ENCODE peak calls at places on chromosomes 4 and X, in five cellular contexts. G is IMR-90, Q is mesenchymal stem cell, R is neuronal stem cell, U is H9. F is an unnamed sample.
A peak's percentile ranks its signal among the peaks of the same experiment; 100 is the strongest.

GRCh38 chr4:26120098-26120795 is 200.6 kb upstream of the RBPJ start:
- DNase-seq in G (no peak), Q (no peak), R (no peak), U (no peak), F (no peak)

GRCh38 chr4:161642708-161643107 is 521.1 kb downstream of the FSTL5 start:
- DNase-seq in G (no peak), Q (no peak), R (no peak), U (no peak), F (no peak)

GRCh38 chr4:110484767-110485166 is 8.8 kb downstream of the ENPEP start:
- DNase-seq in G (peak; percentile 90), Q (peak; percentile 93), R (no peak), U (no peak), F (peak; percentile 45)

GRCh38 chr4:55768291-55768690 is 51.3 kb upstream of the EXOC1L start:
- DNase-seq in G (peak; percentile 70), Q (peak; percentile 77), R (peak; percentile 39), U (peak; percentile 45), F (peak; percentile 95)

GRCh38 chr4:70583952-70584834 is 7.9 kb upstream of the AMBN start:
- DNase-seq in G (no peak), Q (no peak), R (no peak), U (no peak), F (no peak)

GRCh38 chrX:12981880-12982279 is 7.0 kb downstream of the TMSB4X start:
- DNase-seq in G (no peak), Q (no peak), R (no peak), U (no peak), F (no peak)

GRCh38 chr4:6885953-6886557 is 23.6 kb upstream of the TBC1D14 start:
- DNase-seq in G (peak; percentile 66), Q (peak; percentile 85), R (no peak), U (no peak), F (peak; percentile 52)

GRCh38 chr4:118351851-118352827 is 664 bp downstream of the PRSS12 start:
- DNase-seq in G (peak; percentile 59), Q (peak; percentile 47), R (peak; percentile 35), U (peak; percentile 57), F (peak; percentile 72)

GRCh38 chrX:6890862-6891261 is 256.6 kb upstream of the STS start:
- DNase-seq in G (no peak), Q (no peak), R (no peak), U (no peak), F (no peak)
- H3K79me1 ChIP-seq in G (no peaks in the 10 kb centered on the region), Q (no peaks in the 10 kb centered on the region), R (no peaks in the 10 kb centered on the region), U (no peaks in the 10 kb centered on the region), F (no peaks in the 10 kb centered on the region)

GRCh38 chr4:140094701-140095420 is 59.1 kb downstream of the MAML3 start:
- DNase-seq in G (peak; percentile 73), Q (no peak), R (no peak), U (peak; percentile 78), F (peak; percentile 92)
- H3K79me1 ChIP-seq in G (peaks cover 78% of the 10 kb centered on the region), Q (peaks cover 11% of the 10 kb centered on the region), R (no peaks in the 10 kb centered on the region), U (no peaks in the 10 kb centered on the region), F (peaks cover 8% of the 10 kb centered on the region)

GRCh38 chr4:87056884-87057283 is 122.1 kb downstream of the AFF1 start:
- DNase-seq in G (no peak), Q (no peak), R (no peak), U (no peak), F (no peak)

GRCh38 chr4:87054900-87055299 is 120.1 kb downstream of the AFF1 start:
- DNase-seq in G (no peak), Q (no peak), R (no peak), U (no peak), F (no peak)

GRCh38 chr4:87055340-87055739 is 120.5 kb downstream of the AFF1 start:
- DNase-seq in G (no peak), Q (no peak), R (no peak), U (no peak), F (no peak)

GRCh38 chr4:87058272-87059073 is 123.7 kb downstream of the AFF1 start:
- DNase-seq in G (no peak), Q (peak; percentile 47), R (no peak), U (peak; percentile 53), F (peak; percentile 97)

GRCh38 chr4:87057835-87058234 is 123.0 kb downstream of the AFF1 start:
- DNase-seq in G (peak; percentile 65), Q (no peak), R (no peak), U (no peak), F (no peak)
- H3K79me1 ChIP-seq in G (peaks cover 57% of the 10 kb centered on the region), Q (peaks cover 30% of the 10 kb centered on the region), R (peaks cover 2% of the 10 kb centered on the region), U (no peaks in the 10 kb centered on the region), F (peaks cover 20% of the 10 kb centered on the region)

GRCh38 chr4:10164877-10165283 is 48.3 kb upstream of the WDR1 start:
- DNase-seq in G (peak; percentile 42), Q (peak; percentile 16), R (peak; percentile 36), U (peak; percentile 47), F (peak; percentile 54)
- H3K79me1 ChIP-seq in G (no peaks in the 10 kb centered on the region), Q (no peaks in the 10 kb centered on the region), R (no peaks in the 10 kb centered on the region), U (no peaks in the 10 kb centered on the region), F (no peaks in the 10 kb centered on the region)

GRCh38 chr4:10104211-10104990 is 12.2 kb downstream of the WDR1 start:
- DNase-seq in G (no peak), Q (peak; percentile 23), R (no peak), U (no peak), F (no peak)
- H3K79me1 ChIP-seq in G (peaks cover 66% of the 10 kb centered on the region), Q (no peaks in the 10 kb centered on the region), R (peaks cover 11% of the 10 kb centered on the region), U (peaks cover 9% of the 10 kb centered on the region), F (peaks cover 46% of the 10 kb centered on the region)

GRCh38 chr4:1316537-1317168 is 27.0 kb downstream of the MAEA start:
- DNase-seq in G (no peak), Q (no peak), R (no peak), U (no peak), F (no peak)
- H3K79me1 ChIP-seq in G (peaks cover 64% of the 10 kb centered on the region), Q (peaks cover 54% of the 10 kb centered on the region), R (peaks cover 19% of the 10 kb centered on the region), U (peaks cover 4% of the 10 kb centered on the region), F (peaks cover 10% of the 10 kb centered on the region)

DNA sequence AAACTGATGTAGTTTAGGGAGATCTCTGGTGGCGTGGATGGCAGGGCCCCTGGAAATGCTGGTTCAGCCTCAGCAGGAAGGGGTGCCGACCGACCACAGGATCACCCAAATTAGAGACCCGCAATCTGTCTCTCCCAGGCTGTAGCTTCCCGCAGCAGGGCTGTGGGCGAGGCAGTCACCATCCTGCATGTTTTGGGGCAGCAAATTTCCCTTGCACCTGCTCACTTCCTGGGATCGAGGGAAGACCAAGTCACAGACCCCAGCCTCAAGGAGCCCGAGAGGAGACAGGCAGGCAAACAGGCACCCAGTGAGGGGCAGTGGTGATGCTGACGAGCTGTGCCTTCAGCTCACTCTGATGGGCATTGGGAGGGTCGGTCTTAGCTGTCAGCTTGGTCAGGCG is 21.2 kb upstream of the GPR78 start:
- DNase-seq in G (no peak), Q (no peak), R (no peak), U (no peak), F (no peak)
- H3K79me1 ChIP-seq in G (no peaks in the 10 kb centered on the region), Q (no peaks in the 10 kb centered on the region), R (no peaks in the 10 kb centered on the region), U (no peaks in the 10 kb centered on the region), F (no peaks in the 10 kb centered on the region)

DNA sequence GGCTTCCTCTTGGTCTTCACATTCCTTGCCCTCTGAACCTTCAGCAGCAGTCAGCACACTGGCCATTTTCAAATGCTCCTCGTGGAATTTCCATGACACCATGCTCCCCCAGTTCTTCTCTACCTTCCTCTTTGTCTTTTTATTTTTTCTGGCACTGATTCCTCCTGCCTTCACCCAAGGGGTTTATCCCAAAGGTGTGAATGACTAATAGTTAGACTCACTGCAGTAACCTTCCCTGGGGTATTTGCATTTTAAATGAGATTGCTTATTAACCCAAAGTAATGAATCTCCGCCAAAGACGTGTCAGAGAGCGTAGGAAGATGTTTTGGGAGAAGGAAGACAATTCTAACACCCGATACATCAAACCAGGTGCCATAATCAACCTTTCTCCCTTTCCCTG is 36.2 kb downstream of the CD40LG start:
- DNase-seq in G (no peak), Q (no peak), R (no peak), U (no peak), F (no peak)
- H3K79me1 ChIP-seq in G (no peaks in the 10 kb centered on the region), Q (no peaks in the 10 kb centered on the region), R (no peaks in the 10 kb centered on the region), U (no peaks in the 10 kb centered on the region), F (no peaks in the 10 kb centered on the region)

GRCh38 chr4:173525118-173526033 is 4.7 kb downstream of the HAND2 start:
- DNase-seq in G (no peak), Q (peak; percentile 80), R (no peak), U (peak; percentile 50), F (peak; percentile 55)
- H3K79me1 ChIP-seq in G (no peaks in the 10 kb centered on the region), Q (no peaks in the 10 kb centered on the region), R (no peaks in the 10 kb centered on the region), U (no peaks in the 10 kb centered on the region), F (no peaks in the 10 kb centered on the region)

GRCh38 chr4:10163296-10163695 is 46.7 kb upstream of the WDR1 start:
- DNase-seq in G (no peak), Q (no peak), R (no peak), U (no peak), F (no peak)
- H3K79me1 ChIP-seq in G (no peaks in the 10 kb centered on the region), Q (no peaks in the 10 kb centered on the region), R (no peaks in the 10 kb centered on the region), U (no peaks in the 10 kb centered on the region), F (no peaks in the 10 kb centered on the region)